ENCODE peak calls at places on chromosomes 12 and 14, in six cellular contexts. I is suprapubic skin, Q is uterus, E is SK-N-SH, J is pancreas, G is IMR-90. O is an unnamed sample. For H3K4me1, the result is how much of the 10 kb centered on the place peaks cover.

GRCh38 chr12:103924761-103925641 is 5.2 kb upstream of the HSP90B1 start:
- DNase-seq in I (no peak), Q (no peak), E (no peak), J (no peak), G (peak), O (peak)

GRCh38 chr12:117963836-117964235 is 5.0 kb downstream of the KSR2 start:
- DNase-seq in I (no peak), Q (no peak), E (no peak), J (no peak), G (no peak), O (no peak)

GRCh38 chr12:107512391-107512790 is 173.2 kb upstream of the PWP1 start:
- DNase-seq in I (no peak), Q (no peak), E (no peak), J (no peak), G (peak), O (no peak)

GRCh38 chr14:22384167-22384549 is 204.9 kb downstream of the DAD1 start:
- DNase-seq in I (no peak), Q (no peak), E (no peak), J (no peak), G (no peak), O (no peak)

GRCh38 chr14:39034481-39035296 is 68.3 kb downstream of the SEC23A start:
- DNase-seq in I (no peak), Q (no peak), E (peak), J (no peak), G (no peak), O (peak)

GRCh38 chr12:990308-990648 is 745 bp upstream of the ERC1 start:
- DNase-seq in I (peak), Q (peak), E (no peak), J (peak), G (peak), O (peak)

GRCh38 chr12:118958520-118958919 is 22.8 kb upstream of the SRRM4 start:
- DNase-seq in I (no peak), Q (no peak), E (no peak), J (no peak), G (no peak), O (no peak)

GRCh38 chr14:53531730-53532129 is 378.6 kb upstream of the DDHD1 start:
- DNase-seq in I (no peak), Q (no peak), E (no peak), J (no peak), G (no peak), O (no peak)

GRCh38 chr12:119082496-119082895 is 96.2 kb upstream of the HSPB8 start:
- DNase-seq in I (no peak), Q (no peak), E (peak), J (no peak), G (no peak), O (no peak)

GRCh38 chr12:15899282-15899870 is 11.8 kb upstream of the DERA start:
- DNase-seq in I (no peak), Q (no peak), E (no peak), J (no peak), G (no peak), O (peak)

GRCh38 chr12:131366261-131366871 is 344.5 kb upstream of the SFSWAP start:
- DNase-seq in I (peak), Q (peak), E (no peak), J (no peak), G (no peak), O (no peak)

GRCh38 chr12:39451977-39452376 is 9.1 kb upstream of the KIF21A start:
- DNase-seq in I (no peak), Q (no peak), E (no peak), J (no peak), G (no peak), O (no peak)

GRCh38 chr12:57840701-57841100 is 5.8 kb downstream of the CTDSP2 start:
- DNase-seq in I (no peak), Q (no peak), E (peak), J (no peak), G (peak), O (no peak)

GRCh38 chr12:57844725-57845477 is 1.6 kb downstream of the CTDSP2 start:
- DNase-seq in I (peak), Q (peak), E (peak), J (peak), G (peak), O (peak)

GRCh38 chr12:57839996-57840395 is 6.5 kb downstream of the CTDSP2 start:
- DNase-seq in I (no peak), Q (no peak), E (no peak), J (no peak), G (no peak), O (no peak)

GRCh38 chr12:57841445-57841844 is 5.1 kb downstream of the CTDSP2 start:
- DNase-seq in I (no peak), Q (no peak), E (peak), J (no peak), G (no peak), O (no peak)

GRCh38 chr12:57842342-57843294 is 3.9 kb downstream of the CTDSP2 start:
- DNase-seq in I (no peak), Q (no peak), E (no peak), J (no peak), G (peak), O (no peak)
- H3K4me1 ChIP-seq in I (half or more), Q (under half), E (half or more), J (half or more), G (under half), O (under half)

GRCh38 chr14:23483216-23483854 is 13.8 kb downstream of the NGDN start:
- DNase-seq in I (no peak), Q (no peak), E (peak), J (no peak), G (peak), O (peak)
- TF ChIP-seq CTCF in I (peak), Q (no peak), E (peak), J (no peak), G (peak), O (peak)

GRCh38 chr12:113136990-113137511 is 1.5 kb upstream of the RASAL1 start:
- DNase-seq in I (no peak), Q (no peak), E (no peak), J (no peak), G (no peak), O (no peak)
- H3K27ac ChIP-seq in I (peak), Q (no peak), E (no peak), J (no peak), G (no peak), O (no peak)

GRCh38 chr12:132500856-132501180 is 10.9 kb downstream of the FBRSL1 start:
- DNase-seq in I (no peak), Q (no peak), E (no peak), J (no peak), G (no peak), O (no peak)

GRCh38 chr12:132497514-132498405 is 7.8 kb downstream of the FBRSL1 start:
- DNase-seq in I (no peak), Q (no peak), E (no peak), J (no peak), G (no peak), O (no peak)

GRCh38 chr12:132500137-132500855 is 10.3 kb downstream of the FBRSL1 start:
- DNase-seq in I (no peak), Q (no peak), E (no peak), J (no peak), G (no peak), O (no peak)

GRCh38 chr12:132496710-132497109 is 6.8 kb downstream of the FBRSL1 start:
- DNase-seq in I (no peak), Q (no peak), E (no peak), J (no peak), G (no peak), O (no peak)

GRCh38 chr12:132498931-132499330 is 9.0 kb downstream of the FBRSL1 start:
- DNase-seq in I (no peak), Q (no peak), E (no peak), J (no peak), G (no peak), O (no peak)
- H3K4me1 ChIP-seq in I (half or more), Q (under half), E (under half), J (half or more), G (under half), O (under half)

GRCh38 chr14:99749142-99749541 is 44.1 kb upstream of the EML1 start:
- DNase-seq in I (no peak), Q (no peak), E (no peak), J (no peak), G (no peak), O (no peak)
- TF ChIP-seq CTCF in I (no peak), Q (no peak), E (peak), J (no peak), G (peak), O (no peak)

GRCh38 chr12:56040151-56040550 is 1.6 kb upstream of the RPS26 start:
- DNase-seq in I (no peak), Q (no peak), E (no peak), J (no peak), G (no peak), O (no peak)
- H3K27ac ChIP-seq in I (no peak), Q (no peak), E (no peak), J (no peak), G (no peak), O (no peak)